ENCODE peak calls at places on chromosomes 13 and 19, in nine cellular contexts. W is non-pigmented ciliary epithelial cell; M is stimulated activated CD4-positive, alpha-beta T cell treated with anti-CD3 and anti-CD28 coated beads, TNF-alpha, amount 100 ng/mL, for 24 hours; V is GM13977; Z is right cardiac atrium; S is T-cell; U is HS-5; J is bronchial epithelial cell; R is keratinocyte. X is an unnamed sample.
A peak's percentile ranks its signal among the peaks of the same experiment; 100 is the strongest.

GRCh38 chr19:52007436-52007804 is 591 bp downstream of the ZNF615 start:
- DNase-seq in W (no peak), M (no peak), V (no peak), Z (no peak), S (no peak), U (no peak), J (no peak), R (no peak), X (peak; percentile 54)

GRCh38 chr19:4844348-4845179 is 13.1 kb upstream of the TICAM1 start:
- DNase-seq in W (no peak), M (no peak), V (no peak), Z (no peak), S (no peak), U (no peak), J (no peak), R (no peak), X (no peak)

GRCh38 chr13:51549050-51549449 is 35.2 kb upstream of the WDFY2 start:
- DNase-seq in W (no peak), M (no peak), V (no peak), Z (peak; percentile 50), S (no peak), U (no peak), J (peak; percentile 72), R (no peak), X (peak; percentile 75)

GRCh38 chr13:91576590-91576989 is 178.2 kb downstream of the GPC5 start:
- DNase-seq in W (no peak), M (no peak), V (no peak), Z (no peak), S (no peak), U (no peak), J (no peak), R (no peak), X (peak; percentile 72)

GRCh38 chr13:68984688-68985319 is 1122.8 kb upstream of the ATXN8OS start:
- DNase-seq in W (no peak), M (no peak), V (no peak), Z (peak; percentile 40), S (no peak), U (no peak), J (no peak), R (no peak), X (no peak)

GRCh38 chr13:34863360-34864135 is 78.5 kb upstream of the NBEA start:
- DNase-seq in W (peak; percentile 70), M (no peak), V (no peak), Z (no peak), S (no peak), U (peak; percentile 69), J (peak; percentile 97), R (peak; percentile 4), X (peak; percentile 76)

GRCh38 chr19:5772416-5772815 is 12.1 kb downstream of the PRR22 start:
- DNase-seq in W (no peak), M (no peak), V (no peak), Z (no peak), S (no peak), U (no peak), J (no peak), R (no peak), X (no peak)

GRCh38 chr13:102877285-102877684 is 31.5 kb downstream of the ERCC5 start:
- DNase-seq in W (peak; percentile 34), M (no peak), V (no peak), Z (no peak), S (no peak), U (no peak), J (peak; percentile 45), R (no peak), X (peak; percentile 5)

GRCh38 chr13:79654520-79654919 is 173.6 kb downstream of the NDFIP2 start:
- DNase-seq in W (no peak), M (no peak), V (no peak), Z (no peak), S (no peak), U (no peak), J (peak; percentile 31), R (no peak), X (peak; percentile 43)

GRCh38 chr19:51136891-51137551 is 5.1 kb upstream of the SIGLEC7 start:
- DNase-seq in W (no peak), M (no peak), V (no peak), Z (no peak), S (no peak), U (no peak), J (no peak), R (no peak), X (no peak)

GRCh38 chr19:1998712-1999708 is 16.5 kb downstream of the BTBD2 start:
- DNase-seq in W (no peak), M (no peak), V (no peak), Z (peak; percentile 48), S (no peak), U (no peak), J (no peak), R (no peak), X (no peak)

GRCh38 chr19:45218887-45219780 is 26.1 kb downstream of the EXOC3L2 start:
- DNase-seq in W (no peak), M (no peak), V (peak; percentile 7), Z (no peak), S (no peak), U (no peak), J (no peak), R (no peak), X (no peak)